ENCODE peak calls at places on chromosomes 13 and 19, in six cellular contexts. D is heart left ventricle, K is tibial artery, O is GM10248, M is GM06990, B is thoracic aorta. G is an unnamed sample.

GRCh38 chr19:355134-355533 is 10.5 kb upstream of the MIER2 start:
- DNase-seq in D (no peak), K (no peak), O (no peak), M (no peak), B (no peak), G (no peak)

GRCh38 chr19:12484371-12485322 is at the start of gene ZNF709:
- DNase-seq in D (peak; percentile 91), K (peak; percentile 94), O (peak; percentile 95), M (peak; percentile 93), B (peak; percentile 64), G (peak; percentile 97)

GRCh38 chr13:44331446-44331845 is 42.2 kb upstream of the SERP2 start:
- DNase-seq in D (no peak), K (no peak), O (no peak), M (no peak), B (no peak), G (no peak)

GRCh38 chr19:48867922-48868195 is 558 bp downstream of the PLEKHA4 start:
- DNase-seq in D (peak; percentile 15), K (no peak), O (no peak), M (no peak), B (no peak), G (no peak)

GRCh38 chr13:99103536-99103935 is 97.1 kb upstream of the UBAC2 start:
- DNase-seq in D (no peak), K (no peak), O (no peak), M (no peak), B (no peak), G (no peak)

GRCh38 chr13:95176611-95177259 is 124.5 kb downstream of the ABCC4 start:
- DNase-seq in D (no peak), K (no peak), O (no peak), M (no peak), B (no peak), G (no peak)

GRCh38 chr19:49149652-49150105 is 5.5 kb downstream of the HRC start:
- DNase-seq in D (peak; percentile 81), K (peak; percentile 86), O (no peak), M (no peak), B (no peak), G (peak; percentile 85)

GRCh38 chr13:33445476-33445875 is 159.9 kb upstream of the STARD13 start:
- DNase-seq in D (no peak), K (no peak), O (no peak), M (no peak), B (no peak), G (no peak)

GRCh38 chr13:86810385-86810784 is 860.8 kb upstream of the SLITRK5 start:
- DNase-seq in D (no peak), K (no peak), O (no peak), M (no peak), B (no peak), G (no peak)

GRCh38 chr13:104740616-104741222 is 1674.5 kb upstream of the SLC10A2 start:
- DNase-seq in D (no peak), K (no peak), O (no peak), M (no peak), B (no peak), G (no peak)

GRCh38 chr19:30450101-30450500 is 77.9 kb downstream of the ZNF536 start:
- DNase-seq in D (peak; percentile 64), K (no peak), O (no peak), M (no peak), B (no peak), G (peak; percentile 36)

GRCh38 chr13:59487883-59488282 is 675.8 kb downstream of the DIAPH3 start:
- DNase-seq in D (no peak), K (no peak), O (no peak), M (no peak), B (no peak), G (no peak)

GRCh38 chr13:76791290-76791664 is 94.9 kb downstream of the KCTD12 start:
- DNase-seq in D (no peak), K (no peak), O (no peak), M (no peak), B (no peak), G (no peak)

GRCh38 chr19:1101337-1101698 is 2.5 kb upstream of the GPX4 start:
- DNase-seq in D (peak; percentile 68), K (peak; percentile 84), O (no peak), M (no peak), B (no peak), G (no peak)

GRCh38 chr13:42836930-42837329 is 55.5 kb downstream of the FAM216B start:
- DNase-seq in D (no peak), K (no peak), O (no peak), M (no peak), B (no peak), G (no peak)
- TF ChIP-seq CTCF in D (peak; percentile 36), K (no peak), O (peak; percentile 16), M (peak; percentile 13), B (no peak), G (peak; percentile 38)

DNA sequence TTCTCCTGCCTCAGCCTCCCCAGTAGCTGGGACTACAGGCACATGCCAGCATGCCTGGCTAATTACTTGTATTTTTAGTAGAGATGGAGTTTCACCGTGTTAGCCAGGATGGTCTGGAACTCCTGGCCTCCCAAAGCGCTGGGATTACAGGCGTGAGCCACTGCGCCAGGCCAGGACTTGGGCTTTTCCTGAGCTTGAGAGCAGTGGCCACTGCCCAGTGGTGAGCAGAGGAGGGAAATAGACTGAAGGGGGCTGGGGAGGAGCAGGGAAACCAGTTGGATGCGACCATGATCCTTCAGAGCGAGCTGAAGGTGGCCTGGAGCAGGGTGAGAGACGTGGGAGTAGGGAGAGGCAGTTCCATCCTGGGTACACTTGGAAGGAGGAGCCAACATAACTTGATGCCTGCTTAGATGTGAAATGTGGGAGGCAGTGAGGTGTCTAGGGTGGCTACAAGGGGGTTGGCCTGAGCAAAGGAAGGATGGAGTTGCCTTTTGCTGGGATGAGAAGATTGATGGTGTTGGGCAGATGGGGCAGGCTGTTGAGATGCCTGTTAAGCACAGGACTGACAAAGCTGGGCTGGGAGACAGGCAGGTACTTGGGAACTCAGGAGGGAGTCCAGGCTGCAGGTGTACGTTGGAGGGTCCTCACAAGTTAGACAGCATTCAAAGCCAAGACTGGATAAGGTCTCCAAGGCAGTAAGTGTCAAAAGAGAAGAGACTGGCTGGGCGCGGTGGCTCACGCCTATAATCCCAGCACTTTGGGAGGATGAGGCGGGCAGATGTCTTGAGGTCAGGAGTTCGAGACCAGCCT is 31.8 kb downstream of the KCTD15 start:
- DNase-seq in D (no peak), K (peak; percentile 29), O (no peak), M (no peak), B (no peak), G (no peak)
- TF ChIP-seq CTCF in D (no peak), K (no peak), O (no peak), M (no peak), B (no peak), G (no peak)

GRCh38 chr19:3977242-3978143 is 6.6 kb upstream of the DAPK3 start:
- DNase-seq in D (peak; percentile 14), K (no peak), O (no peak), M (no peak), B (no peak), G (no peak)
- TF ChIP-seq CTCF in D (peak; percentile 2), K (no peak), O (no peak), M (peak; percentile 7), B (peak; percentile 16), G (peak; percentile 37)

GRCh38 chr19:5091576-5092215 is 122.8 kb downstream of the KDM4B start:
- DNase-seq in D (no peak), K (peak; percentile 79), O (no peak), M (no peak), B (no peak), G (no peak)

GRCh38 chr19:5092444-5092843 is 123.5 kb downstream of the KDM4B start:
- DNase-seq in D (no peak), K (no peak), O (no peak), M (no peak), B (no peak), G (no peak)

GRCh38 chr19:5090465-5090779 is 121.5 kb downstream of the KDM4B start:
- DNase-seq in D (no peak), K (no peak), O (no peak), M (no peak), B (no peak), G (no peak)

GRCh38 chr19:5089283-5089682 is 120.4 kb downstream of the KDM4B start:
- DNase-seq in D (no peak), K (no peak), O (no peak), M (no peak), B (no peak), G (no peak)

GRCh38 chr19:5090780-5091575 is 122.1 kb downstream of the KDM4B start:
- DNase-seq in D (peak; percentile 56), K (peak; percentile 81), O (no peak), M (no peak), B (no peak), G (no peak)
- TF ChIP-seq CTCF in D (no peak), K (no peak), O (no peak), M (no peak), B (no peak), G (no peak)

GRCh38 chr13:43132228-43132627 is 108.8 kb downstream of the DNAJC15 start:
- DNase-seq in D (no peak), K (no peak), O (peak; percentile 42), M (no peak), B (no peak), G (no peak)
- TF ChIP-seq CTCF in D (peak; percentile 58), K (no peak), O (peak; percentile 37), M (peak; percentile 46), B (no peak), G (peak; percentile 50)

DNA sequence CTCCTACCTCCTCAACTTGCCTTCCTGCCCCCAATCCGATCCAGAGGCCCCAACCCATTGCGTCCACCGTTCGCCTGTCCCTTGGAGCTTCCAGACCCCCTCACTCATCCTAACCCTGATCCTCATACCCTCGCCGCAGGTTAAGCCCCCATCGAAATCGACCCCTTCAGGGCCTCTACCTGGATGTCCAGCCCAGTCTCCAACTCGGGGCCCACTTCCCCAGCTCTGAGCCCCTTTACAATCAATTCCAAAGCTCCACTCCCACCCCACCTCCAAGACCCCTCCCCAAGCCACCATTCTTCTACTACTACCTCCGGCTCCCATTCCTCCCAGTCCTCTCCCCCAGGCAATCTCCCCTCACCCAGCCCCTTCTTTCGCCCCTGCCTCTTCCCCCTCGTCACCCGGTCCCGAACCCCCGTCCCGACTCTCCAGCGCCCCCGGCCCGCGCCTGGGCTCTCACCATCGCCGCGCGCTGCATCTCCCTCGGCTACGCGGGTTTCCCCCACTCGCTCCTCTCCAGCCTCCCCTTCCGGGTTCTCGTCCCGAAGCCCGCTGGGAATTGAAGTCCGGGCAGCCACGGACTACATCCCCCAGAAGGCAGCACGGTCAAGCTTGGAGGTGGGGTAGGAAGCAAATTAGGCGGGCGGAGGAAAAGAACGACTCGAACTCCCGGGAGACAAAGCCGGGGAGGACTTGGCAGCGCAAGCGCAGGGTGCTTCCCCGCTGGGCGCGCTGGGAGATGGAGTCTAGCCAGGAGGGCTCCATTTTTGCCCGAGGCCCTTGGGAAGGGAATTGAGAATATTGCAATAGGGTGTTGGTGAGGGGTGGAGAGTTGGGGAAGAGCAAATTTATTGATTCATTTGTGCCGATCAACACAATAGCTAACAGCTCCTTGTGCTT is at the start of gene FBXO46:
- DNase-seq in D (peak; percentile 98), K (peak; percentile 99), O (peak; percentile 96), M (peak; percentile 89), B (peak; percentile 94), G (peak; percentile 86)
- TF ChIP-seq CTCF in D (no peak), K (no peak), O (peak; percentile 19), M (peak; percentile 40), B (no peak), G (no peak)

G was measured in neural crest cell.